ENCODE peak calls at places on chromosomes 7 and 10, in four cellular contexts. X, R, D and Q are unnamed samples.

GRCh38 chr7:28509256-28510021 is 97.1 kb downstream of the CREB5 start:
- DNase-seq in X (no peak), R (no peak), D (no peak), Q (no peak)

GRCh38 chr10:43224321-43224720 is 42.5 kb downstream of the RASGEF1A start:
- DNase-seq in X (no peak), D (no peak), R (no peak), Q (no peak)

GRCh38 chr7:33781167-33781566 is 124.2 kb upstream of the BMPER start:
- DNase-seq in D (no peak), X (no peak), R (no peak), Q (no peak)

GRCh38 chr10:6621536-6621935 is 41.5 kb upstream of the PRKCQ start:
- DNase-seq in X (no peak), R (no peak), D (no peak), Q (no peak)

GRCh38 chr10:90742189-90742588 is 115.7 kb downstream of the HTR7 start:
- DNase-seq in X (no peak), R (no peak), D (no peak), Q (no peak)

GRCh38 chr10:107011113-107011512 is 153.4 kb downstream of the SORCS1 start:
- DNase-seq in X (no peak), R (no peak), D (no peak), Q (no peak)

GRCh38 chr7:38465946-38466345 is 165.2 kb downstream of the AMPH start:
- DNase-seq in R (no peak), D (no peak), X (no peak), Q (no peak)

GRCh38 chr7:114412548-114412947 is 2.1 kb upstream of the FOXP2 start:
- DNase-seq in D (no peak), R (no peak), X (no peak), Q (no peak)

GRCh38 chr7:75961194-75961593 is 33.2 kb downstream of the TMEM120A start:
- DNase-seq in D (no peak), R (no peak), X (no peak), Q (no peak)

GRCh38 chr10:48523212-48523819 is 81.6 kb downstream of the ARHGAP22 start:
- DNase-seq in X (no peak), R (peak; percentile 95), D (no peak), Q (peak; percentile 48)

GRCh38 chr7:33905389-33906032 is at the start of gene BMPER:
- DNase-seq in R (peak; percentile 80), D (peak; percentile 48), X (no peak), Q (peak; percentile 28)

GRCh38 chr7:73901823-73902597 is 41.1 kb downstream of the TMEM270 start:
- DNase-seq in D (no peak), X (no peak), R (peak; percentile 71), Q (no peak)

GRCh38 chr7:3009086-3009485 is 34.6 kb downstream of the CARD11 start:
- DNase-seq in X (no peak), D (no peak), R (no peak), Q (no peak)

GRCh38 chr7:874036-874749 is 2.2 kb upstream of the GET4 start:
- DNase-seq in R (no peak), X (no peak), D (no peak), Q (no peak)

GRCh38 chr10:131855763-131856401 is 44.9 kb upstream of the PPP2R2D start:
- DNase-seq in R (peak; percentile 63), X (no peak), D (no peak), Q (no peak)

GRCh38 chr7:8035190-8035589 is 66.6 kb downstream of the GLCCI1 start:
- DNase-seq in D (no peak), X (no peak), R (no peak), Q (no peak)

GRCh38 chr7:92695308-92696261 is 105.4 kb upstream of the FAM133B start:
- DNase-seq in X (no peak), D (no peak), R (no peak), Q (peak; percentile 31)

GRCh38 chr7:112994666-112995065 is 92.0 kb downstream of the GPR85 start:
- DNase-seq in R (no peak), X (no peak), D (no peak), Q (no peak)

GRCh38 chr7:15358112-15358511 is 203.7 kb downstream of the AGMO start:
- DNase-seq in X (no peak), D (no peak), R (no peak), Q (no peak)

GRCh38 chr7:134084488-134085144 is 42.5 kb upstream of the LRGUK start:
- DNase-seq in R (no peak), X (no peak), D (peak; percentile 72), Q (no peak)

GRCh38 chr7:101589052-101589451 is 40.0 kb downstream of the MYL10 start:
- DNase-seq in R (no peak), D (no peak), X (no peak), Q (no peak)

GRCh38 chr10:84632866-84633265 is 304.5 kb downstream of the CCSER2 start:
- DNase-seq in X (no peak), D (no peak), R (no peak), Q (no peak)

GRCh38 chr7:37007319-37007718 is 283.0 kb upstream of the AOAH start:
- DNase-seq in R (no peak), D (no peak), X (no peak), Q (no peak)

GRCh38 chr10:77794256-77795142 is 132.1 kb downstream of the DLG5 start:
- DNase-seq in D (no peak), R (peak; percentile 65), X (no peak), Q (no peak)

GRCh38 chr7:94417261-94417660 is 22.6 kb downstream of the COL1A2 start:
- DNase-seq in X (no peak), R (no peak), D (no peak), Q (no peak)

GRCh38 chr7:94417921-94418320 is 23.2 kb downstream of the COL1A2 start:
- DNase-seq in X (no peak), D (no peak), R (no peak), Q (no peak)

GRCh38 chr7:94412762-94413322 is 18.1 kb downstream of the COL1A2 start:
- DNase-seq in R (no peak), X (no peak), D (no peak), Q (no peak)

GRCh38 chr7:94410471-94411466 is 16.1 kb downstream of the COL1A2 start:
- DNase-seq in D (no peak), X (no peak), R (no peak), Q (no peak)

GRCh38 chr7:94414481-94414880 is 19.8 kb downstream of the COL1A2 start:
- DNase-seq in D (no peak), R (no peak), X (no peak), Q (no peak)
- H3K36me3 ChIP-seq in D (no peaks in the 10 kb centered on the region), R (peaks cover 16% of the 10 kb centered on the region), X (no peaks in the 10 kb centered on the region), Q (peaks cover 87% of the 10 kb centered on the region)

GRCh38 chr7:42922017-42922753 is 9.8 kb downstream of the PSMA2 start:
- DNase-seq in D (no peak), X (no peak), R (no peak), Q (no peak)
- H3K36me3 ChIP-seq in D (peaks cover 50% of the 10 kb centered on the region), X (peaks cover 42% of the 10 kb centered on the region), R (peaks cover 10% of the 10 kb centered on the region), Q (peaks cover 100% of the 10 kb centered on the region)

DNA sequence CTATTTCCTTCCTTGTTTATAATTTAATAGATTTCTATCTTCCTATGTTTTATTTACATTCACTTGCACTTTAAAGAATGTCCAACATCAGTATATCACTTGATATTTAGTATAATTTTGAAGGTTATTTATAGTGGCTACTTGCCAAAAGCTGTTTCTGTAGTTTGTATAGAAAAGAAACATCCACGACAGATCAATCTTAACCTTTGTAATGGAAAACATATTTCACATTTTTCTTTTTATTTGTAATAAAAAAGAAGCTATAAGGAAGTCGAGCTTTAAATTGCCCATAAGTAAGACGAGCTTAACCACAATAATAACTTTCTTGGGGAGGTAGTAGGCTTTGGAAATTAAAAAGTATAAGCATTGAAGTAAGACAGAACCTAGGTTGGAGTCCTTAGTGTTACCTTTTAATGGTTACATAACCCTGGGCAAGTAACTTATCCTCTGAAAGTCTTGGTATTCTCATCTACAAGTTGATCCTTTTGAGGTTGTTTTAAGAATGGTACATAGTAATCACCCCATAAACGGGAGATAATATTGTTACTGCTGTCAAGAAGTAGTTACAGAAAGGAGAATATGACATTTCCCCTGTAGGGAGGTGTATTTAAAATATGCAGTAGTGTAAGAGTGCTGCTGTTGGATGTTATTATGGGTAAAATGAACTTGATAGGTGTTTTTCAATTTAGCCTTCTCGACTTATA is 32.9 kb downstream of the CPED1 start:
- DNase-seq in X (no peak), R (no peak), D (no peak), Q (no peak)
- H3K36me3 ChIP-seq in X (no peaks in the 10 kb centered on the region), R (no peaks in the 10 kb centered on the region), D (no peaks in the 10 kb centered on the region), Q (no peaks in the 10 kb centered on the region)

GRCh38 chr10:94324609-94325233 is 38.0 kb downstream of the NOC3L start:
- DNase-seq in D (no peak), X (no peak), R (no peak), Q (no peak)
- H3K36me3 ChIP-seq in D (no peaks in the 10 kb centered on the region), X (peaks cover under 1% of the 10 kb centered on the region), R (no peaks in the 10 kb centered on the region), Q (peaks cover 5% of the 10 kb centered on the region)

DNA sequence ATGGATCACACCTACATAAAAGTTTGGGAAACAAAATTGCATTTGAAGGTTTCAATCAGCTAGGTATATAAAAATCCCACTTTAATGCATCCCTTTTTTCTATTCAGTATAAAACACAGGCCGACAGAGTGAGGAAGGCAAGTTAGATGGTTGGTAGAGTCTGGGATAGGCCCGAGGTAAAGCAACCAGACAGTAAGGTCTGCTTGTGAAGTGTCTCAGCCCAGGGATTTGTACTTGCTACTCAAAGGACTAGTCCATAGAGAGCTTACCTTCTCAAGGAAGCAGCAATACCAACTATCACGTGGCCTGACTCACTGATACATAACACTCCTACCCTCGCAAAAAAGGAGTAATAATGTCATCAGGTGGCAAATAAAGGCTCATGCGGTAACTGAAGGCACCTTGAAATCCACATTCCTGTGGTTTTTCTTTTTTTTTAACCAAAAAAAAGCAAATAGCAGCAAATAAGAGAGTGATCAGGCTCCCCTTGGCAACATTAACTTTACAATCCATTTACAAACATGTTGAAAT is 56.2 kb upstream of the ATP6V0A4 start:
- DNase-seq in X (no peak), R (no peak), D (no peak), Q (no peak)
- H3K36me3 ChIP-seq in X (no peaks in the 10 kb centered on the region), R (peaks cover 5% of the 10 kb centered on the region), D (no peaks in the 10 kb centered on the region), Q (peaks cover 34% of the 10 kb centered on the region)

GRCh38 chr7:157402911-157403534 is 66.2 kb downstream of the DNAJB6 start:
- DNase-seq in D (no peak), R (peak; percentile 72), X (no peak), Q (no peak)
- H3K36me3 ChIP-seq in D (no peaks in the 10 kb centered on the region), R (no peaks in the 10 kb centered on the region), X (peaks cover 8% of the 10 kb centered on the region), Q (peaks cover 75% of the 10 kb centered on the region)

GRCh38 chr10:88918506-88918905 is 34.1 kb downstream of the ACTA2 start:
- DNase-seq in D (no peak), R (no peak), X (no peak), Q (no peak)
- H3K36me3 ChIP-seq in D (no peaks in the 10 kb centered on the region), R (no peaks in the 10 kb centered on the region), X (peaks cover 4% of the 10 kb centered on the region), Q (peaks cover 53% of the 10 kb centered on the region)